ENCODE peak calls at places on chromosomes 5 and 9, in six cellular contexts. G, T, Z, J, V and K are unnamed samples.

GRCh38 chr9:133461975-133462374 is 2.2 kb downstream of the CACFD1 start:
- DNase-seq in G (no peak), T (no peak), Z (no peak), J (no peak), V (no peak), K (no peak)

GRCh38 chr9:138023394-138024124 is 146.0 kb downstream of the CACNA1B start:
- DNase-seq in G (no peak), T (no peak), Z (no peak), J (no peak), V (no peak), K (no peak)

GRCh38 chr5:133761606-133762005 is 149.3 kb upstream of the FSTL4 start:
- DNase-seq in G (no peak), T (no peak), Z (no peak), J (no peak), V (no peak), K (no peak)

GRCh38 chr9:4592886-4593285 is 69.2 kb upstream of the PLPP6 start:
- DNase-seq in G (no peak), T (no peak), Z (no peak), J (no peak), V (no peak), K (no peak)

GRCh38 chr5:149455889-149456409 is 76.9 kb upstream of the IL17B start:
- DNase-seq in G (peak), T (peak), Z (no peak), J (no peak), V (no peak), K (no peak)

GRCh38 chr9:69502671-69503301 is 169.4 kb downstream of the APBA1 start:
- DNase-seq in G (no peak), T (peak), Z (peak), J (no peak), V (no peak), K (no peak)

GRCh38 chr5:155878991-155879575 is 447.9 kb upstream of the SGCD start:
- DNase-seq in G (no peak), T (no peak), Z (peak), J (peak), V (no peak), K (no peak)

GRCh38 chr5:180624630-180625029 is 24.8 kb downstream of the FLT4 start:
- DNase-seq in G (no peak), T (no peak), Z (no peak), J (no peak), V (no peak), K (no peak)

GRCh38 chr5:154258531-154259217 is 68.1 kb downstream of the GALNT10 start:
- DNase-seq in G (no peak), T (no peak), Z (no peak), J (no peak), V (no peak), K (no peak)

GRCh38 chr9:29332789-29333188 is 1759.5 kb upstream of the C9orf72 start:
- DNase-seq in G (no peak), T (peak), Z (no peak), J (no peak), V (no peak), K (no peak)

GRCh38 chr5:1549631-1550030 is 25.9 kb upstream of the LPCAT1 start:
- DNase-seq in G (no peak), T (no peak), Z (no peak), J (no peak), V (no peak), K (no peak)